ENCODE peak calls at places on chromosomes 13 and 19, in seven cellular contexts. E is HS-27A; S is AG08396; Q is SW 1271; G is Right ventricle myocardium superior; R is stimulated activated CD4-positive, alpha-beta T cell treated with anti-CD3 and anti-CD28 coated beads, Interleukin-1b, Interleukin-23, amount 100 ng/mL, for 1 hour; F is AG20443. K is an unnamed sample.

GRCh38 chr19:398719-399118 is 10.2 kb downstream of the C2CD4C start:
- DNase-seq in E (no peak), S (no peak), Q (no peak), G (no peak), R (no peak), F (no peak), K (no peak)

GRCh38 chr19:40995355-40995754 is 4.3 kb downstream of the CYP2B6 start:
- DNase-seq in E (no peak), S (no peak), Q (no peak), G (no peak), R (no peak), F (no peak), K (no peak)

GRCh38 chr19:12162513-12162881 is 399 bp upstream of the ZNF136 start:
- DNase-seq in E (no peak), S (no peak), Q (no peak), G (no peak), R (no peak), F (no peak), K (no peak)

GRCh38 chr13:52929826-52930225 is 81.4 kb upstream of the PCDH8 start:
- DNase-seq in E (no peak), S (no peak), Q (no peak), G (no peak), R (no peak), F (no peak), K (no peak)

GRCh38 chr19:51688665-51689571 is 4.2 kb upstream of the SPACA6 start:
- DNase-seq in E (peak), S (peak), Q (no peak), G (peak), R (no peak), F (peak), K (peak)

GRCh38 chr13:84528408-84529055 is 646.3 kb upstream of the SLITRK1 start:
- DNase-seq in E (no peak), S (no peak), Q (no peak), G (no peak), R (no peak), F (no peak), K (no peak)

GRCh38 chr13:29621401-29621800 is 25.9 kb upstream of the SLC7A1 start:
- DNase-seq in E (peak), S (no peak), Q (no peak), G (no peak), R (no peak), F (no peak), K (no peak)

GRCh38 chr13:104422668-104423067 is 1356.5 kb upstream of the SLC10A2 start:
- DNase-seq in E (no peak), S (no peak), Q (no peak), G (no peak), R (no peak), F (no peak), K (no peak)

GRCh38 chr13:102877285-102877684 is 31.5 kb downstream of the ERCC5 start:
- DNase-seq in E (no peak), S (no peak), Q (no peak), G (no peak), R (no peak), F (no peak), K (no peak)

GRCh38 chr19:3336680-3337523 is 29.5 kb upstream of the NFIC start:
- DNase-seq in E (no peak), S (peak), Q (no peak), G (peak), R (no peak), F (peak), K (peak)

GRCh38 chr13:35978607-35979316 is 152.4 kb downstream of the DCLK1 start:
- DNase-seq in E (peak), S (peak), Q (peak), G (no peak), R (no peak), F (peak), K (no peak)